ENCODE peak calls at places on chromosomes 16 and 17, in six cellular contexts. Y, I, B, V, L and A are unnamed samples.

GRCh38 chr17:47981462-47981861 is 10.5 kb downstream of the CDK5RAP3 start:
- DNase-seq in Y (no peak), I (peak), B (no peak), V (no peak), L (no peak), A (no peak)

GRCh38 chr17:45234641-45235040 is 13.0 kb downstream of the FMNL1 start:
- DNase-seq in Y (peak), I (no peak), B (no peak), V (peak), L (peak), A (no peak)

GRCh38 chr17:30321314-30321713 is 12.5 kb downstream of the TMIGD1 start:
- DNase-seq in Y (no peak), I (no peak), B (no peak), V (no peak), L (no peak), A (no peak)

GRCh38 chr17:9937164-9937835 is 32.2 kb upstream of the RCVRN start:
- DNase-seq in Y (no peak), I (no peak), B (no peak), V (no peak), L (no peak), A (no peak)

GRCh38 chr17:50059256-50059655 is 3.3 kb downstream of the ITGA3 start:
- DNase-seq in Y (no peak), I (peak), B (no peak), V (no peak), L (no peak), A (no peak)

GRCh38 chr17:20074001-20074400 is 64.8 kb downstream of the SPECC1 start:
- DNase-seq in Y (no peak), I (no peak), B (no peak), V (no peak), L (no peak), A (no peak)

GRCh38 chr16:78199325-78200022 is 100.0 kb downstream of the WWOX start:
- DNase-seq in Y (no peak), I (no peak), B (no peak), V (peak), L (peak), A (no peak)

GRCh38 chr16:58493756-58494431 is 6.0 kb upstream of the NDRG4 start:
- DNase-seq in Y (peak), I (no peak), B (no peak), V (no peak), L (no peak), A (no peak)

GRCh38 chr16:82033683-82034300 is 1.3 kb upstream of the HSD17B2 start:
- DNase-seq in Y (no peak), I (no peak), B (no peak), V (no peak), L (no peak), A (no peak)

GRCh38 chr17:38925263-38925995 is at the start of gene LASP1NB:
- DNase-seq in Y (peak), I (no peak), B (no peak), V (peak), L (no peak), A (no peak)

GRCh38 chr17:43482103-43483012 is 1.4 kb upstream of the DHX8 start:
- DNase-seq in Y (no peak), I (no peak), B (no peak), V (no peak), L (peak), A (no peak)

GRCh38 chr17:36777118-36777517 is 160.2 kb upstream of the LHX1 start:
- DNase-seq in Y (no peak), I (no peak), B (no peak), V (no peak), L (no peak), A (no peak)

GRCh38 chr16:65684230-65684629 is 562.4 kb upstream of the CDH11 start:
- DNase-seq in Y (no peak), I (no peak), B (no peak), V (no peak), L (no peak), A (no peak)

GRCh38 chr16:19463468-19464315 is 46.0 kb downstream of the TMC5 start:
- DNase-seq in Y (no peak), I (no peak), B (no peak), V (no peak), L (no peak), A (no peak)

GRCh38 chr16:29114476-29115012 is 129.7 kb downstream of the LAT start:
- DNase-seq in Y (no peak), I (no peak), B (no peak), V (no peak), L (no peak), A (no peak)

GRCh38 chr17:53631486-53631885 is 191.2 kb upstream of the KIF2B start:
- DNase-seq in Y (no peak), I (no peak), B (no peak), V (no peak), L (no peak), A (no peak)

GRCh38 chr16:27363797-27364196 is 38.2 kb upstream of the IL21R start:
- DNase-seq in Y (no peak), I (peak), B (no peak), V (no peak), L (no peak), A (no peak)

GRCh38 chr16:23110257-23110899 is 38.9 kb downstream of the USP31 start:
- DNase-seq in Y (no peak), I (no peak), B (no peak), V (no peak), L (no peak), A (no peak)

GRCh38 chr17:38428150-38428642 is at the start of gene ARHGAP23:
- DNase-seq in Y (peak), I (peak), B (no peak), V (peak), L (no peak), A (no peak)

GRCh38 chr17:10815318-10815717 is 11.4 kb upstream of the TMEM238L start:
- DNase-seq in Y (no peak), I (no peak), B (no peak), V (no peak), L (peak), A (no peak)

GRCh38 chr17:78390241-78391050 is 12.0 kb downstream of the PGS1 start:
- DNase-seq in Y (no peak), I (no peak), B (no peak), V (no peak), L (no peak), A (no peak)

GRCh38 chr17:13792314-13792713 is 190.6 kb upstream of the HS3ST3A1 start:
- DNase-seq in Y (no peak), I (no peak), B (no peak), V (no peak), L (no peak), A (no peak)

GRCh38 chr17:49523706-49524472 is 28.8 kb downstream of the NGFR start:
- DNase-seq in Y (peak), I (peak), B (no peak), V (peak), L (no peak), A (no peak)

GRCh38 chr16:48250520-48251278 is 3.4 kb upstream of the ABCC11 start:
- DNase-seq in Y (no peak), I (no peak), B (no peak), V (no peak), L (no peak), A (no peak)

GRCh38 chr17:55366020-55366481 is 55.6 kb downstream of the MMD start:
- DNase-seq in Y (no peak), I (no peak), B (no peak), V (no peak), L (no peak), A (no peak)

GRCh38 chr17:49703557-49704277 is 4.0 kb downstream of the SLC35B1 start:
- DNase-seq in Y (peak), I (peak), B (no peak), V (no peak), L (peak), A (no peak)

GRCh38 chr16:88453621-88454314 is 688 bp downstream of the ZFPM1 start:
- DNase-seq in Y (peak), I (no peak), B (no peak), V (no peak), L (no peak), A (no peak)

GRCh38 chr17:47732399-47733046 is 513 bp upstream of the TBX21 start:
- DNase-seq in Y (peak), I (no peak), B (no peak), V (no peak), L (no peak), A (no peak)

GRCh38 chr16:54944002-54944401 is 13.3 kb downstream of the IRX5 start:
- DNase-seq in Y (no peak), I (no peak), B (no peak), V (no peak), L (no peak), A (no peak)

GRCh38 chr17:353838-354234 is 1.2 kb upstream of the RPH3AL start:
- DNase-seq in Y (no peak), I (no peak), B (no peak), V (no peak), L (no peak), A (no peak)

GRCh38 chr16:75322706-75323105 is 71.3 kb upstream of the BCAR1 start:
- DNase-seq in Y (no peak), I (no peak), B (no peak), V (no peak), L (no peak), A (no peak)

GRCh38 chr16:80317132-80318098 is 223.4 kb upstream of the DYNLRB2 start:
- DNase-seq in Y (no peak), I (peak), B (no peak), V (peak), L (peak), A (no peak)

GRCh38 chr17:69047368-69048263 is 13.1 kb downstream of the ABCA9 start:
- DNase-seq in Y (no peak), I (peak), B (peak), V (no peak), L (peak), A (no peak)

GRCh38 chr17:41906465-41907184 is 12.1 kb downstream of the ACLY start:
- DNase-seq in Y (no peak), I (no peak), B (no peak), V (no peak), L (no peak), A (no peak)

GRCh38 chr16:53094013-53094630 is 39.3 kb downstream of the CHD9 start:
- DNase-seq in Y (peak), I (peak), B (peak), V (no peak), L (no peak), A (no peak)

GRCh38 chr16:29012913-29013641 is 28.2 kb downstream of the LAT start:
- DNase-seq in Y (no peak), I (no peak), B (no peak), V (no peak), L (no peak), A (no peak)

GRCh38 chr16:88784074-88784855 is 755 bp downstream of the PIEZO1 start:
- DNase-seq in Y (peak), I (peak), B (no peak), V (peak), L (peak), A (no peak)

GRCh38 chr17:38325221-38325851 is 18.4 kb downstream of the GPR179 start:
- DNase-seq in Y (peak), I (no peak), B (no peak), V (no peak), L (no peak), A (no peak)

DNA sequence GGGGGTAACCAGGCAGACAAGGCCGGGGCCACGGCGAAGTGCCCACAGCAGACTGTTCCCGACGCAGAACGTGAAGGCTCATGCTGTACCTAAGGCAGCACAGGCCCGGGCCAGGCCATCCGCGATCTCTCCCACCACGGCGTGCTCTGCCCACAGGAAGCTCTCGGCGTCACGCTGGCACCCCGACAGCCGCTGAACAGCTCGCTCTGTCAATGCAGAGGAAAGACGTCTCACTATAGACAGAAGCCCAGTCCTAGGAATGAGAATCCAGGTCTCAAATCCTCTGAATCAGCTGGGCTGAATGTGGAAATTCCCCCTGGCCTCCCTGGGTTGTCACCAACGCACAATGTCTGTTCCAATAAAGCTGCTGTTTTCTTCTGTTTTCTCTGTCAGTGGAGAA is 21.4 kb downstream of the SERPINF1 start:
- DNase-seq in Y (peak), I (peak), B (no peak), V (no peak), L (no peak), A (no peak)
- H3K4me3 ChIP-seq in Y (peak), I (no peak), B (no peak), V (no peak), L (no peak), A (no peak)

GRCh38 chr17:76529224-76529642 is 8.3 kb downstream of the CYGB start:
- DNase-seq in Y (no peak), I (peak), B (no peak), V (no peak), L (no peak), A (no peak)

GRCh38 chr17:76528156-76528527 is 9.4 kb downstream of the CYGB start:
- DNase-seq in Y (peak), I (no peak), B (no peak), V (no peak), L (no peak), A (no peak)

GRCh38 chr17:76529643-76530488 is 7.6 kb downstream of the CYGB start:
- DNase-seq in Y (peak), I (peak), B (no peak), V (peak), L (peak), A (no peak)

GRCh38 chr17:76528528-76529223 is 8.8 kb downstream of the CYGB start:
- DNase-seq in Y (peak), I (no peak), B (no peak), V (no peak), L (no peak), A (no peak)

DNA sequence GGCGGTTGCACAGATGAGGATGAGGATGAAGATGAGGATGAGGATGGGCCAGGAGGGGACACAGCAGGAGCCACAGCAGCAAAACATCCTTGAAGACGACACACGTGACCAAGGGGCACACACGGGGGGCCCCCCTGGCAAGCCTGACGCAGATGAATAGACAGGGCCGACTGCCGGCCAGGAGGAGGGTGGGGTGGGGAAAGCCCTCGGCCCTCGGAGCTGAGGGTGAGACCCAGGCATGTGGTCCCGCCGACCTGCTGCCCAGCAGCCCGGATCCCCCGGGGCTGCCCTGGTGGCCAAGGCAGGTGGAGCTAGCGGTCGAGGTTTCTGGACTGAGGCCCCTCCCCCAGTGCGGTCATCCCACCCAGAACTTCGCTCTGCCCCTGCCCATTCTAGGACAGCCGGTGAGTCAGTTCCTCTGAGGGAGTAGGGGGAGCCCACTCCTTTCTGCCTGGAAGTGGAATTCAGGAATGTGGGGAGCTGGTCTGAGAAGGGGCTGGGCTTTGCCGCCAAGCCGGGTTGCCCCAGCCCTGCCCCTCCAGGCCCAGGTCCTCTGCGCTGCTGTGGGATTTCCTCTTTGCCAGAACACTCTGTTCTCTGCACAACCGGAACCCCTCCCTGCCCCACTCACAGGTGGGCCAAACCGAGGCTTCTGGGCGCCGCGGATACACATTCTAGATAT is 9.9 kb downstream of the CYGB start:
- DNase-seq in Y (peak), I (peak), B (no peak), V (peak), L (peak), A (no peak)
- TF ChIP-seq POLR2AphosphoS5 in Y (peak), I (peak), B (no peak), V (no peak), L (no peak), A (no peak)

DNA sequence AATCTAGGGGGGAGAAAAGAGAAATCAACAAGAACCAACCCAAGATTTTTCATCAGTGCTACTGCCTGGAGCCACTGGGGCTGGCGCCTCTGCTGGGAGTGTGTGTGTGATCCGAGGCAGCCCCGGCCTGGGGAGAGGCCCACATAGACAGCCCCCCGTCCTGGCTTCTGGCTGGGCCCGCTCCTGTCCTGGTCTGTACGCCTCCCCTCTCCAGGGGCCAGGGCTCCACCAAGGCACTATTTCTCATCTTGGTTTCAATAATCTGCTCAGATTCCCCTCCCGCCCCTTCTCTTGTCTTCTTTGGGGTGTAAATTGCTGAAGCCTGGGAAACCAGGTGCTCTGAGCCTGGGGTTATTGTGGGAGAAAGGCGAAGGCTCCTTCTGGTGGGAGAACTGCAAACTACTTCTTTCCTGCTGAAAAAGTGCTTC is 7.8 kb downstream of the BAHCC1 start:
- DNase-seq in Y (no peak), I (no peak), B (no peak), V (no peak), L (no peak), A (no peak)
- H3K4me3 ChIP-seq in Y (no peak), I (no peak), B (no peak), V (no peak), L (no peak), A (peak)

GRCh38 chr17:8209909-8210760 is at the start of gene AURKB:
- DNase-seq in Y (peak), I (peak), B (peak), V (peak), L (peak), A (peak)
- TF ChIP-seq POLR2AphosphoS5 in Y (peak), I (peak), B (peak), V (peak), L (peak), A (peak)

GRCh38 chr16:11105038-11105903 is 150.7 kb downstream of the SOCS1 start:
- DNase-seq in Y (no peak), I (peak), B (peak), V (no peak), L (peak), A (peak)
- H3K4me3 ChIP-seq in Y (no peak), I (no peak), B (no peak), V (no peak), L (no peak), A (peak)

DNA sequence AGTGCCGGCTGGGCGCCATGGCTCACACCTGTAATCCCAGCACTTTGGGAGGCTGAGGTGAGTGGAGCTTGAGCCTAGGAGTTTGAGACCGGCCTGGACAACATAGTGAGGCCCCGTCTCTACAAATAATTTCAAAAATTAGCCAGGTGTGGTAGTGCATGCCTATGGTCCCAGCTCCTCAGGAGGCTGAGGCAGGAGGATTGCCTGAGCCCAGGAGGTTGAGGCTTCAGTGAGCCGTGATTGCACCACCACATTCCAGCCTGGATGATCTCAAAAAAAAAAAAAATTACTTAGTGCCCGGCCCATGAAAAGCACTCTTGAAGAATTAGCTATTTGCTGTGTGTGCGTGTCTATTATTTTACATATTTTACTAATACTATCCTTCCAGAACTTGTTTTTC is 9.6 kb downstream of the GPRC5C start:
- DNase-seq in Y (no peak), I (no peak), B (no peak), V (no peak), L (no peak), A (no peak)
- TF ChIP-seq POLR2AphosphoS5 in Y (no peak), I (no peak), B (no peak), V (no peak), L (no peak), A (no peak)